ENCODE peak calls at places on chromosomes 11 and 22, in four cellular contexts. V, N, R and Q are unnamed samples.

GRCh38 chr22:22032906-22033802 is 50.6 kb upstream of the TOP3B start:
- DNase-seq in V (no peak), N (no peak), R (no peak), Q (no peak)

GRCh38 chr11:11814614-11815452 is 26.9 kb upstream of the USP47 start:
- DNase-seq in V (no peak), N (no peak), R (no peak), Q (no peak)

GRCh38 chr22:27842236-27842993 is 40.9 kb upstream of the MN1 start:
- DNase-seq in V (no peak), N (no peak), R (no peak), Q (no peak)

GRCh38 chr11:105937738-105938137 is 84.3 kb downstream of the MSANTD4 start:
- DNase-seq in V (no peak), N (no peak), R (no peak), Q (peak)

GRCh38 chr11:31690516-31690915 is 120.6 kb downstream of the PAX6 start:
- DNase-seq in V (no peak), N (peak), R (no peak), Q (no peak)

GRCh38 chr11:117026593-117027330 is 71.5 kb downstream of the SIK3 start:
- DNase-seq in V (peak), N (peak), R (no peak), Q (no peak)

GRCh38 chr11:75199412-75199955 is 41.1 kb upstream of the TPBGL start:
- DNase-seq in V (no peak), N (no peak), R (no peak), Q (no peak)

GRCh38 chr22:44530106-44530505 is 32.1 kb upstream of the RTL6 start:
- DNase-seq in V (no peak), N (no peak), R (no peak), Q (no peak)

GRCh38 chr11:78192223-78192719 is 3.6 kb downstream of the USP35 start:
- DNase-seq in V (no peak), N (no peak), R (no peak), Q (no peak)

GRCh38 chr11:42657169-42657568 is 654.6 kb upstream of the API5 start:
- DNase-seq in V (no peak), N (no peak), R (no peak), Q (no peak)

GRCh38 chr22:20027966-20028854 is 7.3 kb downstream of the TANGO2 start:
- DNase-seq in V (no peak), N (peak), R (no peak), Q (peak)

GRCh38 chr11:117786099-117786870 is 10.7 kb downstream of the DSCAML1 start:
- DNase-seq in V (no peak), N (peak), R (no peak), Q (no peak)

GRCh38 chr11:122754553-122755322 is 83.6 kb upstream of the CRTAM start:
- DNase-seq in V (no peak), N (peak), R (no peak), Q (peak)

GRCh38 chr11:8225589-8226036 is 38.1 kb downstream of the LMO1 start:
- DNase-seq in V (peak), N (peak), R (peak), Q (peak)

GRCh38 chr22:19892249-19892879 is 37.7 kb upstream of the GNB1L start:
- DNase-seq in V (peak), N (no peak), R (no peak), Q (no peak)

GRCh38 chr11:125952559-125952958 is 6.7 kb downstream of the VSIG10L2 start:
- DNase-seq in V (no peak), N (no peak), R (no peak), Q (peak)

GRCh38 chr11:82978422-82979099 is 77.0 kb downstream of the DDIAS start:
- DNase-seq in V (peak), N (peak), R (no peak), Q (no peak)

GRCh38 chr22:27885977-27886842 is 32.8 kb downstream of the PITPNB start:
- DNase-seq in V (peak), N (peak), R (no peak), Q (peak)

GRCh38 chr11:100625041-100625440 is 62.0 kb upstream of the ARHGAP42 start:
- DNase-seq in V (no peak), N (no peak), R (no peak), Q (no peak)

GRCh38 chr11:65427691-65428577 is 5.3 kb downstream of the NEAT1 start:
- DNase-seq in V (no peak), N (peak), R (no peak), Q (no peak)

GRCh38 chr11:67032830-67033555 is 10.1 kb downstream of the SYT12 start:
- DNase-seq in V (peak), N (peak), R (no peak), Q (no peak)

GRCh38 chr11:63682045-63682915 is 980 bp downstream of the RTN3 start:
- DNase-seq in V (no peak), N (peak), R (peak), Q (peak)

GRCh38 chr11:72589802-72590761 is 84.1 kb downstream of the PDE2A start:
- DNase-seq in V (no peak), N (peak), R (peak), Q (no peak)

GRCh38 chr11:133176748-133177147 is 355.6 kb downstream of the OPCML start:
- DNase-seq in V (no peak), N (no peak), R (no peak), Q (no peak)

GRCh38 chr11:43708776-43709175 is 28.2 kb downstream of the HSD17B12 start:
- DNase-seq in V (no peak), N (peak), R (no peak), Q (peak)

GRCh38 chr22:33386270-33386669 is 328.1 kb upstream of the SYN3 start:
- DNase-seq in V (no peak), N (no peak), R (no peak), Q (no peak)

GRCh38 chr22:35299217-35299716 is 427 bp upstream of the TOM1 start:
- DNase-seq in V (no peak), N (no peak), R (no peak), Q (no peak)

GRCh38 chr11:77669848-77670511 is 32.4 kb upstream of the CLNS1A start:
- DNase-seq in V (no peak), N (peak), R (no peak), Q (no peak)

GRCh38 chr22:22085702-22086500 is 103.3 kb upstream of the TOP3B start:
- DNase-seq in V (no peak), N (peak), R (no peak), Q (no peak)

GRCh38 chr11:82049199-82049598 is 684.5 kb downstream of the FAM181B start:
- DNase-seq in V (no peak), N (no peak), R (no peak), Q (no peak)

GRCh38 chr22:26585104-26585790 is 4.7 kb downstream of the TPST2 start:
- DNase-seq in V (peak), N (peak), R (peak), Q (no peak)

GRCh38 chr11:62459080-62459479 is 40.2 kb downstream of the SCGB1A1 start:
- DNase-seq in V (no peak), N (no peak), R (no peak), Q (peak)

GRCh38 chr11:62137881-62138629 is 14.2 kb downstream of the INCENP start:
- DNase-seq in V (no peak), N (no peak), R (no peak), Q (no peak)

GRCh38 chr11:59053387-59053786 is 32.7 kb upstream of the GLYATL1B start:
- DNase-seq in V (no peak), N (peak), R (peak), Q (peak)

GRCh38 chr22:40263191-40263590 is 83.1 kb upstream of the ADSL start:
- DNase-seq in V (no peak), N (no peak), R (no peak), Q (no peak)

GRCh38 chr22:25172153-25172552 is 27.5 kb upstream of the CRYBB3 start:
- DNase-seq in V (no peak), N (peak), R (no peak), Q (peak)

GRCh38 chr11:63858628-63859550 is 20.0 kb downstream of the MARK2 start:
- DNase-seq in V (no peak), N (no peak), R (peak), Q (no peak)